ENCODE peak calls at places on chromosomes 4 and X, in eight cellular contexts. P is heart left ventricle, B is tibial artery, C is lower leg skin, I is mucosa of descending colon, Q is left lung, V is tibial nerve, N is GM12865. X is an unnamed sample.

GRCh38 chrX:47690175-47690574 is 31.2 kb upstream of the UXT start:
- DNase-seq in I (no peak), P (no peak), C (no peak), N (no peak), B (no peak), V (no peak), Q (no peak), X (no peak)

GRCh38 chrX:132741706-132742105 is 216.7 kb downstream of the HS6ST2 start:
- DNase-seq in N (no peak), Q (no peak), P (no peak), I (no peak), C (no peak), B (no peak), V (no peak), X (no peak)

GRCh38 chrX:1052021-1052420 is 160.4 kb downstream of the CRLF2 start:
- DNase-seq in N (no peak), B (no peak), V (no peak), P (no peak), I (no peak), C (no peak), Q (no peak), X (no peak)

GRCh38 chr4:5460106-5460801 is 248.1 kb downstream of the EVC2 start:
- DNase-seq in C (peak), B (no peak), P (no peak), V (no peak), N (peak), I (no peak), Q (no peak), X (peak)

GRCh38 chrX:24465524-24465850 is 401 bp downstream of the PDK3 start:
- DNase-seq in I (peak), P (peak), Q (no peak), C (no peak), N (no peak), V (no peak), B (no peak), X (peak)

GRCh38 chrX:23403849-23404248 is 69.2 kb downstream of the PTCHD1 start:
- DNase-seq in P (no peak), I (no peak), B (no peak), Q (no peak), C (no peak), N (no peak), V (no peak), X (no peak)

GRCh38 chr4:9971711-9972110 is 49.6 kb downstream of the SLC2A9 start:
- DNase-seq in I (no peak), C (no peak), N (no peak), Q (no peak), V (no peak), B (no peak), P (no peak), X (no peak)

GRCh38 chrX:37405954-37406353 is 56.8 kb downstream of the PRRG1 start:
- DNase-seq in Q (no peak), P (no peak), C (no peak), N (no peak), B (no peak), I (no peak), V (no peak), X (no peak)

GRCh38 chrX:69277961-69278795 is 112.9 kb upstream of the PJA1 start:
- DNase-seq in B (no peak), P (no peak), C (no peak), I (no peak), N (no peak), Q (no peak), V (no peak), X (no peak)

GRCh38 chrX:55546956-55547355 is 57.3 kb upstream of the USP51 start:
- DNase-seq in Q (no peak), P (no peak), B (no peak), C (no peak), V (no peak), I (no peak), N (no peak), X (no peak)

GRCh38 chr4:82005153-82005552 is 368.6 kb downstream of the HNRNPD start:
- DNase-seq in N (no peak), B (no peak), V (no peak), C (no peak), I (no peak), Q (no peak), P (no peak), X (no peak)

GRCh38 chr4:54440394-54441223 is 211.5 kb downstream of the PDGFRA start:
- DNase-seq in P (no peak), N (peak), Q (no peak), I (no peak), V (no peak), B (no peak), C (no peak), X (no peak)

GRCh38 chr4:53644607-53645006 is 53.3 kb upstream of the LNX1 start:
- DNase-seq in C (no peak), Q (no peak), N (peak), V (no peak), B (no peak), I (peak), P (no peak), X (no peak)

GRCh38 chr4:32148120-32148666 is 1428.0 kb downstream of the PCDH7 start:
- DNase-seq in V (no peak), N (no peak), Q (no peak), C (no peak), B (no peak), I (no peak), P (no peak), X (no peak)

GRCh38 chr4:1609901-1610790 is 74.0 kb downstream of the FAM53A start:
- DNase-seq in V (no peak), Q (no peak), C (no peak), P (no peak), N (no peak), I (peak), B (no peak), X (no peak)

GRCh38 chr4:151784676-151785075 is 23.9 kb upstream of the GATB start:
- DNase-seq in C (no peak), P (no peak), B (no peak), Q (no peak), V (no peak), I (no peak), N (no peak), X (no peak)

GRCh38 chr4:15545371-15545770 is 75.7 kb downstream of the CC2D2A start:
- DNase-seq in B (no peak), C (no peak), P (no peak), Q (no peak), N (no peak), V (no peak), I (no peak), X (no peak)

GRCh38 chrX:128975716-128976115 is 547.6 kb downstream of the SMARCA1 start:
- DNase-seq in N (peak), C (no peak), P (no peak), Q (no peak), I (no peak), V (no peak), B (no peak), X (peak)

GRCh38 chr4:4394644-4395043 is 7.7 kb downstream of the NSG1 start:
- DNase-seq in P (no peak), Q (no peak), N (no peak), C (no peak), V (no peak), B (no peak), I (no peak), X (no peak)

GRCh38 chr4:135277116-135277979 is 1075.8 kb upstream of the PABPC4L start:
- DNase-seq in B (no peak), V (no peak), P (no peak), I (no peak), C (no peak), Q (no peak), N (no peak), X (no peak)

GRCh38 chrX:133412246-133412645 is 3.0 kb downstream of the GPC4 start:
- DNase-seq in Q (no peak), B (no peak), N (no peak), P (no peak), C (no peak), V (no peak), I (no peak), X (no peak)

GRCh38 chr4:17492058-17492741 is 19.7 kb downstream of the QDPR start:
- DNase-seq in V (no peak), P (no peak), N (no peak), Q (no peak), C (peak), B (no peak), I (no peak), X (no peak)

GRCh38 chrX:2577844-2578444 is 77.2 kb upstream of the DHRSX start:
- DNase-seq in V (no peak), N (no peak), B (no peak), P (no peak), C (peak), Q (no peak), I (no peak), X (no peak)

GRCh38 chr4:138448169-138448568 is 206.0 kb upstream of the SLC7A11 start:
- DNase-seq in B (no peak), C (no peak), N (no peak), Q (no peak), V (no peak), I (no peak), P (no peak), X (no peak)

GRCh38 chr4:105965183-105965800 is 70.0 kb downstream of the NPNT start:
- DNase-seq in B (no peak), N (no peak), P (no peak), V (no peak), C (no peak), Q (no peak), I (no peak), X (no peak)

GRCh38 chr4:138062929-138063328 is 179.2 kb downstream of the SLC7A11 start:
- DNase-seq in V (no peak), Q (no peak), C (no peak), I (no peak), N (no peak), B (no peak), P (no peak), X (no peak)

GRCh38 chr4:53778122-53778521 is 186.8 kb upstream of the LNX1 start:
- DNase-seq in V (no peak), Q (no peak), P (no peak), N (no peak), B (no peak), C (no peak), I (no peak), X (no peak)

GRCh38 chr4:139734875-139735380 is 69.3 kb downstream of the MGST2 start:
- DNase-seq in I (peak), Q (peak), V (peak), B (peak), N (peak), C (peak), P (peak), X (peak)

GRCh38 chr4:92406488-92406887 is 102.7 kb downstream of the GRID2 start:
- DNase-seq in I (no peak), C (no peak), Q (no peak), P (no peak), B (no peak), N (no peak), V (no peak), X (no peak)

GRCh38 chrX:120736989-120737388 is 107.1 kb upstream of the C1GALT1C1 start:
- DNase-seq in Q (no peak), P (no peak), I (no peak), V (no peak), N (no peak), B (no peak), C (no peak), X (no peak)

GRCh38 chr4:78870056-78870455 is 69.2 kb downstream of the PAQR3 start:
- DNase-seq in B (no peak), I (no peak), Q (no peak), P (no peak), N (no peak), C (no peak), V (no peak), X (no peak)

DNA sequence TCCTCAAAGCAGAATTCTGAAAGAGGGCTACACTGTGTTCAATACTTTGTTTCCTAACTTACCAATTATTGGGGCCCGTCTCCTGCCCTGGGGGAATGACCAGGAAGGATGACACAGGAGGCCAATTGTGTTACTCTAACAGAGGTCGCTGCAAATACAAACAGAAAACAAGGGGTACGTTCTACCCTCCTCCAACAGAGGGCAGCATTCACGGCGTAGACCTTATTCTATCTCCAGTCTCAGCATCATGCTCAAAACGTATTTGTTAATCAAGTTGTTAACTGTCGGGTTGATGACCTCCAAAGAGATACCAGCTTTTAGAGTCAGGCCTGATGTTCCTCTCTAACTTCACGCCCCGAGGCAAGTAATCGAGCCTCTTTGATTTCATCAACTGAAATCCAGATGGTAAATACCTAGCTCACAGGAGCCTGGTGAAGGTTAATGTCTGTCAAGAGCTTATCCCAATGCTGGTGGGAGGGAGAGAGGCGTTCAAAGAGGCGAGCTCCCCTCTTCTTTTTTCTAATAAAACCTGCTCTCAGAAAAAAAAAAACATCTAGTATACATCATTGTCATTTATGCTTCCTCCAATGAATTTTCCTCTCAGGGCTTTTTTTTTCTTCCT is 181.0 kb upstream of the KCNIP4 start:
- DNase-seq in B (no peak), P (no peak), I (no peak), C (no peak), Q (no peak), N (peak), V (no peak), X (peak)
- TF ChIP-seq CTCF in B (no peak), P (peak), I (peak), C (no peak), Q (no peak), N (peak), V (no peak), X (no peak)

DNA sequence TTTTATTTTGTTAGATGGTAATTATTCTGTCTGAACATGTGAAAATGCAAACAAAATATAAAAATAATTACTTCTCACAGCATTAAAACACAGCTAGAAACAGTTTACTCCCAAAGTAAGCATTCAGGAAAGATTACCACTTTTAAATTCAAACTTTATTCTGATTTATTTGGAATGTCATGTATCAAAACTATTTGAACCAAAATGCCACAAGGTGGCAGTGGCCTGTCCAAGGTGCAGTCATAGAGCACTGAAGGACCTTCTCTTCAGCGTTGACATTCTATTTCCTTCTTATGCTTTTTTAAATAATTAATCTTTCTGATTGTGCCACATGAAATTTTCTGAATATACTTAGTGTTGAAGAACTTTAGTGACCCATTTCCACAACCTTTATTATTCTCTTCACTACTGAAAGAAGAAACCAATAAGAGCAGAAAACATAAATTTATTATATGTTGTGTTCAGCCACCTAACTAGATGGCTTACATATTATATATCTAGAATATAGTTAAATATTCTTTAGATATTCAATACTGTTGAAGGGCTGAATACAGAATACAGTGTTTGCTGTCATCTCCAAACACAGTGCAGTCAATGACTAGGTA is 283.6 kb downstream of the CFAP299 start:
- DNase-seq in B (no peak), Q (no peak), N (peak), C (no peak), P (no peak), V (no peak), I (no peak), X (no peak)
- TF ChIP-seq CTCF in B (no peak), Q (no peak), N (peak), C (no peak), P (no peak), V (no peak), I (no peak), X (no peak)

GRCh38 chr4:136590440-136590839 is 941.9 kb downstream of the PCDH18 start:
- DNase-seq in I (no peak), P (no peak), Q (no peak), N (no peak), C (peak), B (no peak), V (no peak), X (no peak)
- TF ChIP-seq CTCF in I (no peak), P (no peak), Q (no peak), N (no peak), C (no peak), B (no peak), V (no peak), X (no peak)

GRCh38 chr4:163111588-163111987 is 55.1 kb downstream of the NAF1 start:
- DNase-seq in C (no peak), I (no peak), N (no peak), Q (no peak), P (no peak), B (no peak), V (no peak), X (no peak)
- TF ChIP-seq CTCF in C (no peak), I (peak), N (no peak), Q (no peak), P (no peak), B (peak), V (no peak), X (no peak)

DNA sequence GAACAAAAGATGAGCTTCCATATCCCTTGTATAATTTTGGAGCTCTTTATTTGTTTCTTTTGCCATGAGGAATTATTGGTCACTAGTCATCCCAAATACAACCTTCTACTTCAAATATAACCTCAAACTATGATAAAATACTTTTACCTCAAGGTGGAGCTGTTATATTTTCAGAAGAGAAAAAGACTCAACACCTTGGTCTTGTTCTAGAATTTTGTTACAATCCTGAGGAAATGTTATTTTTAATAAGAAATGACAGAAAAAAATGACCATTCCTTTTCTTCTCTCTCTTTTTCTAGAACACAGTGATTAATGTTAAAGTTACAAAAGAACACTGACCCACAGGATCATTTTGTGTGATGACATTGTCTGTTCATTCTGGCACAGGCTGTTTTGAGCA is 159.5 kb upstream of the CTSO start:
- DNase-seq in V (no peak), C (no peak), B (no peak), Q (no peak), N (no peak), P (no peak), I (no peak), X (no peak)
- TF ChIP-seq CTCF in V (no peak), C (no peak), B (no peak), Q (no peak), N (peak), P (no peak), I (no peak), X (no peak)

DNA sequence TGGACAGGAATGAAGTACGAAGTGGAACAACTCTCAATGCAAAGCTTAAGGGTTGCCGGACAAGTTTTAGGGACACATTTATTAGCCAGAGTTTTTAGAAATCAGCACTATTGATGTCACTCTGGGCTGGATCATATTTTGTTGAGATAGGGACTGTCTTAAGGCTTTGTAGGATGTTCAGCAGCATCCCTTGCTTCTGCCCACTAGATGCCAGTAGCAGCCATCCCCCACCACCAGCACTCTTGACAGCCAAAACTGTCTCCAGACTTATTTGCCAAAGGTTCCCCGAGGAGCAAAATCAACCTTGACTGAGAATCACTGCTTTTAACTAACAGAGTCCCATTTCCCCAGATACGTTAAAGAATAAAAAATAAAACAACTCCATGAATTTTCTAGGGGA is 1497.3 kb downstream of the STIM2 start:
- DNase-seq in C (no peak), I (no peak), P (no peak), B (no peak), V (no peak), Q (no peak), N (no peak), X (no peak)
- TF ChIP-seq CTCF in C (no peak), I (no peak), P (no peak), B (no peak), V (no peak), Q (no peak), N (no peak), X (no peak)

GRCh38 chr4:188780028-188780427 is 640.8 kb downstream of the TRIML1 start:
- DNase-seq in B (no peak), V (no peak), C (no peak), N (no peak), Q (no peak), I (no peak), P (no peak), X (no peak)

GRCh38 chr4:188780686-188781085 is 641.4 kb downstream of the TRIML1 start:
- DNase-seq in Q (no peak), B (no peak), V (no peak), N (no peak), C (no peak), I (no peak), P (no peak), X (no peak)

GRCh38 chr4:188783160-188783559 is 643.9 kb downstream of the TRIML1 start:
- DNase-seq in B (no peak), N (no peak), C (no peak), I (no peak), V (no peak), P (no peak), Q (no peak), X (no peak)

GRCh38 chr4:188781655-188782054 is 642.4 kb downstream of the TRIML1 start:
- DNase-seq in B (no peak), I (no peak), P (no peak), Q (no peak), C (no peak), N (no peak), V (no peak), X (no peak)

DNA sequence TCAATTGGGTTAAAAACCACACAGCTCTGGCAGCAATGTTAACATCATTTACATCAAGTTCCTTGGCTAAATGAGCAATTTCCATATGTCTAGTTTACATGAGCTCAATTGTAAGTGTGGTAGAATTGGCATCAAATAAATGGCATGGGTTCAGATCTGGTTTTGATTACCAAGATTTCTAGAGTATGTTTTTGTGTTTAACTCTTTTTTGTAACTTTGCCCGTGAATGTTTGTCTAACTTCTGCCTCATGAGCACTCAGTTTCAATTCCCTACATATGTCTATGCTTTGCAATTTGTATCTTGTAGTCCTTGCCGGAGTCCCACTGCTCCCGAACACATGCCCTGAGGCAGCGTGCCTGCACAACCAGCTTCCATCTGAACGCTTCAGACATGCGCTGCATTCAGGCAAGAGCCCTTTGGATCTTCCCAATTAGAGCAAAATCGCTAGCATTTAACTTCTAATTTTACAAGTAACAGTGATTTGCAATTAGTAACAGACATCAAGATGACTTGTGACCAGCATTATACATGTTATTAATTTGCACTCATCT is 644.4 kb downstream of the TRIML1 start:
- DNase-seq in C (no peak), B (no peak), Q (no peak), P (no peak), N (no peak), I (no peak), V (no peak), X (no peak)
- TF ChIP-seq CTCF in C (no peak), B (no peak), Q (no peak), P (no peak), N (no peak), I (no peak), V (no peak), X (no peak)

GRCh38 chrX:46549914-46550313 is 4.7 kb upstream of the ZNF674 start:
- DNase-seq in Q (no peak), P (no peak), V (no peak), N (no peak), C (no peak), B (no peak), I (no peak), X (no peak)

GRCh38 chrX:46551494-46552128 is 6.4 kb upstream of the ZNF674 start:
- DNase-seq in C (no peak), B (no peak), N (no peak), Q (no peak), P (no peak), I (no peak), V (no peak), X (no peak)

GRCh38 chrX:46559062-46559461 is 13.8 kb upstream of the ZNF674 start:
- DNase-seq in Q (no peak), P (no peak), I (no peak), B (no peak), N (no peak), V (no peak), C (no peak), X (no peak)

GRCh38 chrX:46553935-46554334 is 8.7 kb upstream of the ZNF674 start:
- DNase-seq in B (no peak), I (no peak), P (no peak), C (no peak), V (no peak), N (no peak), Q (no peak), X (no peak)

GRCh38 chrX:46554942-46555341 is 9.7 kb upstream of the ZNF674 start:
- DNase-seq in I (no peak), B (no peak), P (no peak), Q (no peak), V (no peak), N (peak), C (no peak), X (no peak)
- TF ChIP-seq CTCF in I (no peak), B (peak), P (peak), Q (no peak), V (peak), N (no peak), C (no peak), X (no peak)